ENCODE peak calls at places on chromosomes 1 and 21, in four cellular contexts. N, Y, X and Z are unnamed samples.

GRCh38 chr1:160083968-160084770 is 2.8 kb downstream of the KCNJ9 start:
- DNase-seq in X (peak), Y (no peak), N (peak), Z (peak)

GRCh38 chr1:94755675-94756074 is 64.5 kb upstream of the SLC44A3 start:
- DNase-seq in Y (peak), X (peak), N (peak), Z (peak)

GRCh38 chr1:227887697-227888403 is 59.9 kb downstream of the WNT9A start:
- DNase-seq in Y (peak), N (peak), X (peak), Z (peak)

GRCh38 chr1:109770331-109771095 is 6.8 kb upstream of the EPS8L3 start:
- DNase-seq in N (peak), X (no peak), Y (no peak), Z (peak)

GRCh38 chr1:111553199-111553598 is 49.8 kb upstream of the ADORA3 start:
- DNase-seq in N (no peak), X (no peak), Y (peak), Z (no peak)

GRCh38 chr1:111769517-111770146 is 13.9 kb downstream of the DDX20 start:
- DNase-seq in X (peak), N (peak), Y (no peak), Z (peak)

GRCh38 chr1:2632561-2633361 is at the start of gene MMEL1:
- DNase-seq in X (no peak), N (no peak), Y (no peak), Z (no peak)

GRCh38 chr1:192901500-192901899 is 92.7 kb downstream of the RGS2 start:
- DNase-seq in Y (no peak), N (no peak), X (no peak), Z (no peak)

GRCh38 chr1:176206006-176206960 is 803 bp downstream of the COP1 start:
- DNase-seq in N (peak), Y (no peak), X (peak), Z (peak)

GRCh38 chr1:98210064-98210463 is 289.2 kb upstream of the DPYD start:
- DNase-seq in Y (peak), X (no peak), N (no peak), Z (no peak)

GRCh38 chr1:40646385-40646784 is 19.1 kb downstream of the RIMS3 start:
- DNase-seq in N (no peak), Y (no peak), X (no peak), Z (no peak)

GRCh38 chr1:180462099-180462498 is 40.3 kb downstream of the ACBD6 start:
- DNase-seq in Y (no peak), X (no peak), N (no peak), Z (no peak)

GRCh38 chr1:158248122-158248521 is 6.1 kb upstream of the CD1A start:
- DNase-seq in N (peak), X (peak), Y (no peak), Z (no peak)

GRCh38 chr1:53305650-53306049 is 22.2 kb downstream of the LRP8 start:
- DNase-seq in X (peak), Y (no peak), N (peak), Z (no peak)

GRCh38 chr21:41161428-41161827 is 6.5 kb upstream of the BACE2 start:
- DNase-seq in Y (no peak), N (no peak), X (no peak), Z (no peak)

GRCh38 chr1:40303790-40304189 is 13.3 kb downstream of the COL9A2 start:
- DNase-seq in N (no peak), Y (no peak), X (no peak), Z (no peak)

GRCh38 chr21:41428311-41428710 is 2.3 kb downstream of the MX1 start:
- DNase-seq in Y (no peak), N (no peak), X (no peak), Z (peak)

GRCh38 chr1:11690669-11691301 is 725 bp upstream of the DRAXIN start:
- DNase-seq in N (no peak), X (no peak), Y (no peak), Z (no peak)

GRCh38 chr1:151199860-151200581 is 1.7 kb downstream of the PIP5K1A start:
- DNase-seq in Y (peak), N (peak), X (peak), Z (no peak)

GRCh38 chr1:15016526-15016925 is 137.0 kb upstream of the TMEM51 start:
- DNase-seq in N (no peak), X (no peak), Y (no peak), Z (no peak)

GRCh38 chr1:191483997-191484396 is 674.3 kb upstream of the RGS18 start:
- DNase-seq in Y (no peak), X (no peak), N (no peak), Z (no peak)

GRCh38 chr1:11823366-11824137 is 17.6 kb downstream of the CLCN6 start:
- DNase-seq in X (no peak), N (no peak), Y (no peak), Z (no peak)

GRCh38 chr1:41155105-41155504 is 87.0 kb downstream of the SCMH1 start:
- DNase-seq in Y (no peak), X (no peak), N (no peak), Z (no peak)

GRCh38 chr21:44900559-44901251 is 20.0 kb downstream of the ITGB2 start:
- DNase-seq in N (peak), Y (no peak), X (no peak), Z (no peak)

GRCh38 chr1:205312866-205313680 is 8.5 kb downstream of the NUAK2 start:
- DNase-seq in N (no peak), Y (no peak), X (no peak), Z (no peak)

DNA sequence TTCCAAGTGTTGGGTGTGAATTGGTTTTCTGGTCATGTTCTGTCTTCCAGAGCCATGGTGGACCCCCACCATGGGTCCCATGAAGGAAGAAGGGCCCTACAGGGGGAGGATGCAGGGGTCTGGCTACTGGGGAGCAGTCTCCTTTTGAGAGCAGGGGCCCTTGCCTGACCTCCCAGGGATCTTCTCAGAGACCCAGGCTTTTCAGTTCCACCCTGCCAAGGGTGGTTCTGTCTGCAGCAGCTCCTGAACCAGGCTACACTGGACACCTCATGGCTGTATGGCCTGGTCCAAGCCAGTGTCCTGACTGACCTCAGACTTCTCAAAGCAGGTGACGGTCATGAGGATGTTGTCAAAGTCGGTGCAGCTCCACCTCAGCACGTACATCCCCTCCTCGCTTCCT is 109.0 kb downstream of the JAK1 start:
- DNase-seq in Y (no peak), X (no peak), N (no peak), Z (no peak)
- H3K27ac ChIP-seq in Y (no peak), X (no peak), N (no peak), Z (no peak)

GRCh38 chr1:170755791-170756190 is 91.9 kb downstream of the PRRX1 start:
- DNase-seq in X (no peak), Y (no peak), N (no peak), Z (no peak)

GRCh38 chr1:170758992-170759391 is 95.1 kb downstream of the PRRX1 start:
- DNase-seq in X (no peak), N (no peak), Y (no peak), Z (no peak)
- H3K27ac ChIP-seq in X (no peak), N (no peak), Y (no peak), Z (no peak)

DNA sequence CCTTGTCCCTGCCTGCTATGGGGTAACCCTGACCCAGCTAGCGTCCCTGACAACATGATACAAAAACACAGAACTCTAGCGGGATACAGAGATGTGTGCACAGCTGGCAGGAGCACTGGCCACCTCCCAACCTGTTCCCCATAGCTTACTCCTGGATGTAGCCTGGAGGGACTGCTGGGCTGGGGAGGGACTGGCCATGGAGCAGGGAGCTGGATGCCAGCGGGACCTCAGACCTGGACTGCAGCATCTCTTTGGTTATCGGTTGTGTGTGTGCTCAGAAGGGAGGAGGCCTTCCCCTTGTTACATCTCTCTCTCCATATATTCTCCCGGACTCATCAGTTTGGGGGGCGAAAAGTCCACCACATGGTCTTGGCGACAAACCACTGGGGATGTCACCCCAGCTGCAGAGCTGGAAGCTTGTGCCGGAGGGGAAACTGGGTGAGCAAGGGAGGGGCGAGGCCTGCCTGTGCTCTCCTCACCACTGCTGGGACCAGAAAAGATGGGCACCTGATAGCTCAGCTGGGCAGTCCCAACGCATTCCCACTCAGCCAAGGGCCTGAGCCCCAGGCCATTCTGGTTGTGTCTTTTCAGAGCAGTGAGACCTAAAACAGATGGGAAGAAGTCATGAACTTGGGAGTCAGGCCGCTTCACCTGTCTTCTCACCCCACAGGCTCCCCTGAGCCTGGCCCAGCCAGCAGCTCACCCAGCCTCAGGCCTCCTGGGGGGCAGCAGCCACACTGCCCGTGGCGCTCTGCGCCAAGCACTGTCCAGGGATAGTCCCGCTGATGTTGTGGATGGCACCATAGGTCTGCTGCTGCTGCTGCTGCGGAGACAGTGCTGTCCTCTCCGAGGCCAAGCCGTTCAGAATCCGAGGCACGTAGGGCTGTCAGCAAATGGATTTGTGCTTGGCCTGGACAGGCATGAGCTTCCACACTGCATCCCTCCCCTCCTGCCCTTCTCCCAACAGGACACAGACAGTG is 35.6 kb downstream of the TMEM63A start:
- DNase-seq in Y (no peak), N (no peak), X (no peak), Z (no peak)
- H3K27ac ChIP-seq in Y (no peak), N (no peak), X (peak), Z (no peak)

DNA sequence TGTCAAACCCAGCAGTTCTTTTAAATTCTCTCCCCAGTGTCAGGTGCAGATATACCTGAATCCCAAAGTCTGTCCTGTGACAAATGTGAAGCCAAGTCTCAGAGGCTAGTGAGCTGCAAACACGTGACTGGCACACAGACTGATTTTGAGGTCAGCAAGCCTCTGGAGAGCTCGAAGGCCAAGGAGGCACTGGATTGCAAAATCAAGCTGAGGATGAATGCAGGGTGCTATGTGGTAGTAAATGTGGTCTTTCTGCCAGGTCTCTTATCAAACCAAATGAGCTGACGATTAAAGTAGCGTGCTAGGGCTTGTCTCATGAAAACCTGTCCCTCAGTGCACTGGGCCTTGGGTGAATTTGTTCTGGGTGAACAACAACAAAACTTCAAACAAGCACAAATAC is 20.6 kb downstream of the GPR3 start:
- DNase-seq in X (no peak), Y (no peak), N (no peak), Z (no peak)
- H3K27ac ChIP-seq in X (no peak), Y (no peak), N (no peak), Z (no peak)

DNA sequence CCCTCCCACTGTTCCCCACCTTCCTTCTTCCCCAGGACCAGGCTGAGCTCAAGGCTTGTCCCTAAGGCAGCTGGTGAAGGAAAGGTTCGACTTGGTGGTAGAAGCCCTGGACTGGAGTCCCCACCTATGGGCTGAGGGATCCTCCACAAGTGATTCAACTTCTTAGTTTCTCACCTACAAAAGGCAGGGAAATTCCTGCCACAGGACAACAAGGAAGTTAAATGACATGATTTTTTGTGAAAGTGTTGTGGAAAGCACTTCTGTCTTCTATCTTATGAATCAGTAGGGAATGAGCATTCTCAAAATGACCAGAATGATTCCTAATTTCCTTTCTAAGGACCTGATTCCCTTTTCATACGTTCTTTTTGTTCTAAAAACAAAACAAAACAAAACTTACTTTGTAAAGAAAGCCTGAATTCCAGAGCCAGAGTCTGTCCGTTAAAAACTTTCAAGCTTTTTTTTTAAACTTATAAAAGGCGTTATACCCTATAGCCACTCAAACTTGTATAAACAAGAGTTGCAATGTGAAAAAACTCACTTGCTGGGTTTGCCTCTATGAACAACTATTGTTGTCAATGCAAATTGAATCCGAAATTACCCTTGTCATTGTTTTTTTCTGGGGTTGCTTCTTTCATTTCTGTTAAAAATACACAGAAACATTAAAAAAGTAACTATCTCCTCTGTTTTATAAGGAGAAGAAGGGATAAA is 12.2 kb downstream of the KCNJ15 start:
- DNase-seq in Y (no peak), N (no peak), X (no peak), Z (no peak)
- H3K27ac ChIP-seq in Y (peak), N (no peak), X (peak), Z (no peak)

GRCh38 chr1:229208481-229208880 is 62.4 kb upstream of the RAB4A start:
- DNase-seq in X (no peak), Y (no peak), N (no peak), Z (no peak)

GRCh38 chr1:229209386-229209785 is 61.5 kb upstream of the RAB4A start:
- DNase-seq in Y (no peak), X (no peak), N (no peak), Z (no peak)

GRCh38 chr1:229209816-229210215 is 61.1 kb upstream of the RAB4A start:
- DNase-seq in X (no peak), N (no peak), Y (no peak), Z (peak)

GRCh38 chr1:229207916-229208315 is 63.0 kb upstream of the RAB4A start:
- DNase-seq in Y (no peak), N (no peak), X (no peak), Z (no peak)

DNA sequence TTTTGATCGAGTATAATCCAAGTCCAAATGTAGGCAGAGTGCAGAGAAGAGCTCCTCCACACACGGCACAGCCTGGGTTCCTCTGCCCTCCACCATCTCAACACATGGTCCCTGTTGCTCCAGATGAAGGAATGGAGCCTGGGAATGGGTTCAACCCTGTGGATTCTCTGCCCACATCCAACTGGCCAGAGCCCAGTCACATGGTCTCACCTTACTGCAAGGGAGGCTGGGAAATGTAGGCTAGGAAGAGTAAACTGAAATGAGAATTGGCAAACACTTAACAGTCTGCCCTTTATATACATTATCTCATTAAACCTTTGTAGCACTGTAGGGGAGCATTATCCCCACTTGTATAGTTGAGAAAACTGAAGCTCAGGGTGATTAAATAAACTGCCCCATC is 60.1 kb upstream of the RAB4A start:
- DNase-seq in X (no peak), Y (no peak), N (no peak), Z (no peak)
- H3K27ac ChIP-seq in X (no peak), Y (no peak), N (no peak), Z (no peak)

GRCh38 chr1:39262802-39263201 is 58.3 kb downstream of the MACF1 start:
- DNase-seq in Y (no peak), X (no peak), N (no peak), Z (no peak)
- H3K27ac ChIP-seq in Y (no peak), X (no peak), N (no peak), Z (no peak)

DNA sequence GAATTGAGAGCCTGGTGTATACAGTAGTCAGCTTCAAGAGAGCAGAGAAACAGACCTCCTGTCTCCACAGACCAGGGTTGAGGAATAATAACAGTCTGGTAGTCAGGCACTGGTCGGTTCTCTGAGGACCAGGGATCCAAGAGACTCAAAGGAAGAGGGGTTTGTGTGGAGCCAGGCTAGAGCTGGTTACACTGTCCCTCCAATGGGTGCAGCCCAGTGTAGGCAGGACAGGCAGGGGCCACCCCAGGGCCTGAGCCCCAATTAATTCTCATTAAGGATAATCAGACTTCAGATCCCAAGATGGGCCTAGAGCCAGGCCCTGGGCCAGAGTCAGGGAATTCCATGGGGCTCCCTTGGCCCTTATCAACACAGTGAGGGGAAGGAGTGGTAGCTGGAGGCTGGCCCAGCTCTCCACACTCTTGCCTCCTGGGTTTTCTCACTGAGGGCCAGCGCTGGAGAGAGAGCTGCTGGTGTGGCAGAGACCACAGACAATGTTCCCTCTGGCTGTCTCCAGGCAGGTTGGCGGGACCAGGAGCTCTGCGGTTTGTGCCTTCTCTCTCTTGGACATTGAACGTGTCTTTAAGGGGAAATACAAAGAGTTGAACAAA is 9.1 kb downstream of the SEMA4A start:
- DNase-seq in N (peak), Y (no peak), X (no peak), Z (no peak)
- H3K27ac ChIP-seq in N (no peak), Y (no peak), X (no peak), Z (peak)

GRCh38 chr1:154418062-154418897 is 13.1 kb downstream of the IL6R start:
- DNase-seq in N (peak), X (peak), Y (no peak), Z (no peak)
- H3K27ac ChIP-seq in N (peak), X (peak), Y (no peak), Z (no peak)

DNA sequence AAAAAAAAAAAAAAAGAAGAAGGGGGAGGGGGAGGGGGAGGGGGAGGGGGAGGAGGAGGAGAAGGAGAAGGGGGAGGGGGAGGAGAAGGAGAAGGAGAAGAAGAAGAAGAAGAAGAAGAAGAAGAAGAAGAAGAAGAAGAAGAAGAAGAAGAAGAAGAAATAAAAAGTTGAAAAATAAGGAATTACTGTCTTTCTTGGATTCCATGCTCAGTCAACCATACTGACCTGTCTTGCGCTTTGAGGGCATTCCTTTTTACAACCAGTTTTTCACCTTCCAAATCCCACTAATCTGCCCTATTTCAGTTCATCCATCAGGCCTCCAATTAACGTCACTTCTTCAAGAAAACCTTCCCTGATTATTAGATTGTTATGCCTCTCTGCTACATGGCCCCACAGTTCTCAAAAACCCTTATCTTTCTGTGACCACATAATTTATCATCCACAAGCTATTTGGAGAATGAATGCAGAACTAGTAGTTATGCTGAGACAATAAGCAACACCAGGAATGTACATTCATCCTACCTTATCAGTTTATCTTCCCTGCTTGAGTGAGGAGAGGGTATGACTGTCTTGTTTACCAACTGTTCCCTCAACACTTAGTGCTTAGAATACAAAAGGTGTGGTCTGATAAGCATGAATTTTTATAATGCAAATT is 57.5 kb upstream of the GUCA2A start:
- DNase-seq in N (no peak), X (no peak), Y (peak), Z (no peak)
- H3K27ac ChIP-seq in N (no peak), X (no peak), Y (no peak), Z (no peak)